ENCODE peak calls at places on chromosome 16, in five cellular contexts. One of them, this sample, is unnamed.

GRCh38 chr16:57394444-57394843 is 10.1 kb upstream of the CCL17 start:
- DNase-seq in fibroblast of the conjunctiva: no peak
- DNase-seq in activated naive CD8-positive, alpha-beta T cell treated with anti-CD3 and anti-CD28 coated beads for 36 hours: no peak
- DNase-seq in cardiac fibroblast: peak; percentile 32
- DNase-seq in A172: peak; percentile 17
- DNase-seq in this sample: peak; percentile 85

GRCh38 chr16:75861981-75862380 is 135.7 kb upstream of the CPHXL start:
- DNase-seq in activated naive CD8-positive, alpha-beta T cell treated with anti-CD3 and anti-CD28 coated beads for 36 hours: no peak
- DNase-seq in A172: no peak
- DNase-seq in fibroblast of the conjunctiva: no peak
- DNase-seq in cardiac fibroblast: no peak
- DNase-seq in this sample: no peak

GRCh38 chr16:30472328-30472942 is at the start of gene ITGAL:
- DNase-seq in A172: no peak
- DNase-seq in cardiac fibroblast: no peak
- DNase-seq in fibroblast of the conjunctiva: no peak
- DNase-seq in activated naive CD8-positive, alpha-beta T cell treated with anti-CD3 and anti-CD28 coated beads for 36 hours: peak; percentile 86
- DNase-seq in this sample: peak; percentile 44

GRCh38 chr16:10644092-10644491 is 50.6 kb downstream of the TEKT5 start:
- DNase-seq in activated naive CD8-positive, alpha-beta T cell treated with anti-CD3 and anti-CD28 coated beads for 36 hours: no peak
- DNase-seq in A172: no peak
- DNase-seq in cardiac fibroblast: no peak
- DNase-seq in fibroblast of the conjunctiva: no peak
- DNase-seq in this sample: no peak

GRCh38 chr16:88077328-88078108 is 126.3 kb downstream of the BANP start:
- DNase-seq in activated naive CD8-positive, alpha-beta T cell treated with anti-CD3 and anti-CD28 coated beads for 36 hours: no peak
- DNase-seq in cardiac fibroblast: no peak
- DNase-seq in fibroblast of the conjunctiva: no peak
- DNase-seq in A172: no peak
- DNase-seq in this sample: no peak

GRCh38 chr16:11977206-11978041 is 890 bp downstream of the SNX29 start:
- DNase-seq in activated naive CD8-positive, alpha-beta T cell treated with anti-CD3 and anti-CD28 coated beads for 36 hours: peak; percentile 4
- DNase-seq in fibroblast of the conjunctiva: peak; percentile 54
- DNase-seq in cardiac fibroblast: peak; percentile 81
- DNase-seq in A172: peak; percentile 75
- DNase-seq in this sample: no peak

GRCh38 chr16:17469011-17469741 is 1.6 kb downstream of the XYLT1 start:
- DNase-seq in activated naive CD8-positive, alpha-beta T cell treated with anti-CD3 and anti-CD28 coated beads for 36 hours: no peak
- DNase-seq in fibroblast of the conjunctiva: peak; percentile 51
- DNase-seq in A172: no peak
- DNase-seq in cardiac fibroblast: peak; percentile 29
- DNase-seq in this sample: no peak

GRCh38 chr16:71409038-71409775 is 32.6 kb downstream of the TLE7 start:
- DNase-seq in activated naive CD8-positive, alpha-beta T cell treated with anti-CD3 and anti-CD28 coated beads for 36 hours: no peak
- DNase-seq in A172: no peak
- DNase-seq in cardiac fibroblast: peak; percentile 29
- DNase-seq in fibroblast of the conjunctiva: no peak
- DNase-seq in this sample: no peak

GRCh38 chr16:87653234-87653633 is 50.9 kb downstream of the JPH3 start:
- DNase-seq in fibroblast of the conjunctiva: no peak
- DNase-seq in activated naive CD8-positive, alpha-beta T cell treated with anti-CD3 and anti-CD28 coated beads for 36 hours: no peak
- DNase-seq in cardiac fibroblast: no peak
- DNase-seq in A172: no peak
- DNase-seq in this sample: no peak

GRCh38 chr16:78448658-78449327 is 349.3 kb downstream of the WWOX start:
- DNase-seq in cardiac fibroblast: no peak
- DNase-seq in activated naive CD8-positive, alpha-beta T cell treated with anti-CD3 and anti-CD28 coated beads for 36 hours: no peak
- DNase-seq in A172: no peak
- DNase-seq in fibroblast of the conjunctiva: no peak
- DNase-seq in this sample: no peak

GRCh38 chr16:85429776-85430522 is 183.2 kb upstream of the GSE1 start:
- DNase-seq in fibroblast of the conjunctiva: no peak
- DNase-seq in cardiac fibroblast: no peak
- DNase-seq in A172: no peak
- DNase-seq in activated naive CD8-positive, alpha-beta T cell treated with anti-CD3 and anti-CD28 coated beads for 36 hours: no peak
- DNase-seq in this sample: no peak

GRCh38 chr16:9446471-9447194 is 355.2 kb downstream of the HAPSTR1 start:
- DNase-seq in cardiac fibroblast: no peak
- DNase-seq in activated naive CD8-positive, alpha-beta T cell treated with anti-CD3 and anti-CD28 coated beads for 36 hours: no peak
- DNase-seq in fibroblast of the conjunctiva: no peak
- DNase-seq in A172: no peak
- DNase-seq in this sample: no peak

GRCh38 chr16:89094252-89094901 is 725 bp downstream of the ACSF3 start:
- DNase-seq in cardiac fibroblast: peak; percentile 9
- DNase-seq in fibroblast of the conjunctiva: no peak
- DNase-seq in A172: peak; percentile 10
- DNase-seq in activated naive CD8-positive, alpha-beta T cell treated with anti-CD3 and anti-CD28 coated beads for 36 hours: peak; percentile 20
- DNase-seq in this sample: no peak

GRCh38 chr16:56939801-56940200 is 7.9 kb downstream of the HERPUD1 start:
- DNase-seq in activated naive CD8-positive, alpha-beta T cell treated with anti-CD3 and anti-CD28 coated beads for 36 hours: no peak
- DNase-seq in cardiac fibroblast: no peak
- DNase-seq in A172: no peak
- DNase-seq in fibroblast of the conjunctiva: no peak
- DNase-seq in this sample: no peak

GRCh38 chr16:70380205-70380918 is 33.7 kb downstream of the DDX19A start:
- DNase-seq in activated naive CD8-positive, alpha-beta T cell treated with anti-CD3 and anti-CD28 coated beads for 36 hours: peak; percentile 84
- DNase-seq in cardiac fibroblast: peak; percentile 85
- DNase-seq in fibroblast of the conjunctiva: peak; percentile 71
- DNase-seq in A172: peak; percentile 81
- DNase-seq in this sample: peak; percentile 57

GRCh38 chr16:56267888-56268287 is 76.6 kb downstream of the GNAO1 start:
- DNase-seq in fibroblast of the conjunctiva: no peak
- DNase-seq in cardiac fibroblast: no peak
- DNase-seq in activated naive CD8-positive, alpha-beta T cell treated with anti-CD3 and anti-CD28 coated beads for 36 hours: no peak
- DNase-seq in A172: no peak
- DNase-seq in this sample: no peak

GRCh38 chr16:28212532-28212873 is 738 bp upstream of the XPO6 start:
- DNase-seq in activated naive CD8-positive, alpha-beta T cell treated with anti-CD3 and anti-CD28 coated beads for 36 hours: no peak
- DNase-seq in cardiac fibroblast: peak; percentile 29
- DNase-seq in A172: peak; percentile 83
- DNase-seq in fibroblast of the conjunctiva: no peak
- DNase-seq in this sample: no peak

GRCh38 chr16:74743668-74744299 is 30.8 kb downstream of the FA2H start:
- DNase-seq in cardiac fibroblast: peak; percentile 23
- DNase-seq in A172: peak; percentile 99
- DNase-seq in activated naive CD8-positive, alpha-beta T cell treated with anti-CD3 and anti-CD28 coated beads for 36 hours: no peak
- DNase-seq in fibroblast of the conjunctiva: no peak
- DNase-seq in this sample: peak; percentile 96

GRCh38 chr16:23917621-23918020 is 81.8 kb downstream of the PRKCB start:
- DNase-seq in activated naive CD8-positive, alpha-beta T cell treated with anti-CD3 and anti-CD28 coated beads for 36 hours: no peak
- DNase-seq in cardiac fibroblast: no peak
- DNase-seq in A172: no peak
- DNase-seq in fibroblast of the conjunctiva: no peak
- DNase-seq in this sample: no peak